ENCODE peak calls at places on chromosomes 1 and 21, in five cellular contexts. O is HFFc6, I is choroid plexus epithelial cell, P is upper lobe of right lung, Q is progenitor cell of endocrine pancreas. U is an unnamed sample.

GRCh38 chr21:38820471-38821239 is 14.9 kb downstream of the ETS2 start:
- DNase-seq in O (no peak), P (peak), I (no peak), Q (no peak), U (no peak)

GRCh38 chr1:13616234-13616633 is 32.6 kb downstream of the PDPN start:
- DNase-seq in Q (no peak), I (no peak), O (no peak), P (no peak), U (no peak)

GRCh38 chr1:183131166-183131565 is 54.9 kb upstream of the LAMC2 start:
- DNase-seq in O (no peak), P (no peak), I (no peak), Q (no peak), U (no peak)

GRCh38 chr1:55530749-55531478 is 315.8 kb upstream of the USP24 start:
- DNase-seq in Q (no peak), O (no peak), I (no peak), P (no peak), U (no peak)

GRCh38 chr1:182713492-182713891 is 29.1 kb upstream of the RGS8 start:
- DNase-seq in O (no peak), Q (no peak), I (no peak), P (no peak), U (no peak)

GRCh38 chr1:39590546-39590945 is 14.0 kb upstream of the PABPC4 start:
- DNase-seq in I (peak), O (peak), Q (no peak), P (no peak), U (no peak)

GRCh38 chr1:204293605-204294365 is 65.9 kb downstream of the PLEKHA6 start:
- DNase-seq in O (no peak), P (no peak), Q (no peak), I (peak), U (no peak)

GRCh38 chr1:203306089-203306969 is 1.0 kb downstream of the BTG2 start:
- DNase-seq in O (peak), Q (no peak), P (peak), I (peak), U (no peak)

GRCh38 chr1:3515774-3516480 is 61.5 kb downstream of the ARHGEF16 start:
- DNase-seq in Q (no peak), I (no peak), O (no peak), P (no peak), U (no peak)

GRCh38 chr21:17454315-17455027 is 58.4 kb upstream of the CXADR start:
- DNase-seq in I (peak), Q (peak), P (no peak), O (peak), U (peak)

GRCh38 chr1:31639543-31639942 is 5.1 kb downstream of the PEF1 start:
- DNase-seq in I (peak), O (peak), Q (no peak), P (no peak), U (no peak)

GRCh38 chr1:72412286-72412685 is 129.9 kb upstream of the NEGR1 start:
- DNase-seq in P (no peak), I (no peak), O (peak), Q (no peak), U (no peak)

GRCh38 chr21:40967771-40968170 is 120.8 kb upstream of the DSCAM start:
- DNase-seq in P (no peak), Q (no peak), I (no peak), O (no peak), U (no peak)

GRCh38 chr1:205346956-205347574 is 9.7 kb downstream of the KLHDC8A start:
- DNase-seq in I (no peak), O (no peak), P (no peak), Q (no peak), U (no peak)

GRCh38 chr1:54812801-54813478 is 11.8 kb upstream of the TTC22 start:
- DNase-seq in I (no peak), P (no peak), Q (no peak), O (no peak), U (no peak)

GRCh38 chr1:96340688-96341087 is 380.9 kb upstream of the PTBP2 start:
- DNase-seq in P (no peak), Q (no peak), I (peak), O (no peak), U (no peak)

GRCh38 chr1:23619299-23620188 is 60.2 kb upstream of the ID3 start:
- DNase-seq in Q (peak), O (no peak), P (peak), I (no peak), U (no peak)

GRCh38 chr21:32467291-32467690 is 54.8 kb downstream of the EVA1C start:
- DNase-seq in Q (no peak), P (peak), I (no peak), O (no peak), U (no peak)

GRCh38 chr1:157235307-157235706 is 97.1 kb upstream of the ETV3 start:
- DNase-seq in I (no peak), O (no peak), P (no peak), Q (no peak), U (no peak)

GRCh38 chr1:19210772-19211549 is 895 bp upstream of the UBR4 start:
- DNase-seq in I (peak), Q (no peak), O (peak), P (no peak), U (no peak)

DNA sequence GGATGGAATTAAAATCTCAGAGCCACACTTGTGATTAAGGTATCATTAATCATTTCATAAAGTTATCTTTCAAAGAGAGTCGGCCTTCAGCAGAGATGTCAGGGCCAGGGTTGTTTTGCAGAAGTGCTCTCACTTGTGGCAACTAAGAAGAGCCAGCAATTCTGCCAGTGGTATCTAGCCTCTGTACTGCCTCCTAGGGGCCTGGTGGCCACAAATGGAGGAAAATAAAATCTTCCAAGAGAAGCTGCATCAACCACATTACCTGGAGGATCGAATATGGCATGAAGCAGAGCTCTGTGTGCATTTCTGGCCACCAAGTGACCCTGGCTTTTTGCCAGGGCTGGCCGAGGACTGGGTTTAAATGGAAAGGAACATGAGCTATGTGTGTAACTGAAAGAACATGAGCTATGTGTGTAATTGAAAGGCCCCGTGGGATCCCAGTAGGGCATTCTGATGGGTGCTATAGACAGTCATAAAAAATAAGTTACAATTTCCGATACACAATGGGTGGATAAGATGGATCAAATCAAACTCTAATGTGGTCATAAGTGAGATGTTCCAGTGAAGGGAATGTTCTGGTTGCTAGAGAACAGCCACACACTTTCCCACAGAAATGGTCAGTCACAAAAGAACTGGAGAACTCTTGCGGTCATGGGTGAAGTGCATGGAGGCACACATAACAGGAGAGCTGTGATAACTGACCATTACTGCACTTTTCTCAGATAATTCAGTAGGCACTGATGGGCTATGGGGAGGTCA is 335.8 kb downstream of the CAMTA1 start:
- DNase-seq in Q (no peak), O (no peak), I (no peak), P (no peak), U (no peak)
- TF ChIP-seq CTCF in Q (peak), O (peak), I (peak), P (no peak), U (peak)

DNA sequence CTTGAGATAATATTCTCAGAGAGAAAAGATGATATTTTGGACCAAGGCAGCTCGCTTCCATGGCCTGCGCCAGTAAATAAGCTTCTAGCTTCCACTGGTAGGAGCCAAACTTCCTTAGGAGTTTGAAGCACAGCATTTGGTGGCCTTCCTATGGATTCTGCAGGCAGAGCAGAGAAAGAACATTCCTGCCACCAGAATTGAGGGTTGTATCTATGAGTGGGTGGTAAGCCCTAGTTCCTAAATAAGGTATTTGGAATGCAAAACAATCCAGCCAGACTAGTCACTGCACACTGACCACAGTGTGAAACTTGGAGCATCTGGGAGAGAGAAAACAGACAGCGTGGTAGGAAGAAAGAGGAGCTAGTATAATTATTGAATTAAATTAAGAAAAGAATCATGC is 54.1 kb upstream of the BCAR3 start:
- DNase-seq in P (no peak), O (peak), I (peak), Q (no peak), U (no peak)
- TF ChIP-seq CTCF in P (no peak), O (peak), I (peak), Q (no peak), U (no peak)

GRCh38 chr1:232980336-232980978 is 30.0 kb downstream of the NTPCR start:
- DNase-seq in Q (no peak), I (peak), O (no peak), P (no peak), U (no peak)
- TF ChIP-seq CTCF in Q (no peak), I (no peak), O (no peak), P (no peak), U (peak)

GRCh38 chr1:103457856-103458255 is 67.6 kb upstream of the RNPC3 start:
- DNase-seq in Q (no peak), O (no peak), P (no peak), I (no peak), U (no peak)

GRCh38 chr1:103460496-103460895 is 65.0 kb upstream of the RNPC3 start:
- DNase-seq in P (no peak), O (no peak), I (no peak), Q (no peak), U (no peak)

GRCh38 chr1:103459385-103459784 is 66.1 kb upstream of the RNPC3 start:
- DNase-seq in P (no peak), Q (no peak), I (no peak), O (no peak), U (no peak)

GRCh38 chr1:103467100-103467499 is 58.4 kb upstream of the RNPC3 start:
- DNase-seq in P (no peak), Q (no peak), I (no peak), O (no peak), U (no peak)

DNA sequence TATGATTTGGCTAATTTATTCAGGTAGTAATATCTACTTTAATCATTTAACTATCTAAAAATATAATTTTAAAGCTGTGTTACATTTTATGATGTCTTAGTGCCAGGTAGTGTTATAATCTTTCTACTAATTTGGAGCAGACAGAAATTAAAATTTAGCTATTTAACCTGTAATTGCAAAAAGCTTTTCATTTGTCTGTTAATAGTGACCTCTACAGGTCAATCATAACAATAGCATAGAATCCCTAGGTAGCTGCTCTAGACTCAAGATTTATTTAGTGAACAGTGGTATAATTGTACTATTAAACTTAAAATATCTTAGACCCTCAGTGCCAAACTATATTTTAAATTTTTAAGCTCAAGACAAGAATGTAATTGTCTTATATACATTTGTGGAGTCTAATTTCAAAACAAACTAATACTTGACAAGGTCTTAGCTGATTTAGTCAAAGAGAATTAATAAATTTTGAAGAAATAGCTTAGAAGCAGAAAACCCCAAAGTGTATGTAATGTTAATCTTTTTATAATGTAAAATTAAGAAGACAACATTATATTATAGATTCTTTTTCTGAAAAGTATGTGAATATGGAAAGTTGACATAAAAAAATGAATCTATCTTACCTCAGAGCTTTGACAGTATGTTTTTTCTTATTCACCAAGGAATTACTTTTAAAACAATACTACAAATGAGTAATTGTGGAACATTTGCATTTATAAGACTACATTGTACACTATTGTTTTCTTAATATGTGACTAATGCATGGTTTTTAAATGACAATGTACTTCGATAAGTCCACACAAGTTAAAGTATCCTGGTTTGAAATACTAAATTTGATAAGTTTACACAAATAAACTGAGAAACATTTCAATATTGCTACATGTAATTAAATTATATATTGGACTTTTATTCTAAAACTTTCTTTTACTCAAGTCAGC is 64.1 kb upstream of the RNPC3 start:
- DNase-seq in I (peak), Q (no peak), P (no peak), O (peak), U (no peak)
- TF ChIP-seq CTCF in I (peak), Q (peak), P (peak), O (peak), U (peak)

GRCh38 chr1:36446261-36446660 is 4.0 kb downstream of the OSCP1 start:
- DNase-seq in Q (no peak), O (no peak), P (no peak), I (peak), U (no peak)
- TF ChIP-seq CTCF in Q (peak), O (peak), P (peak), I (peak), U (peak)

GRCh38 chr21:23853796-23854379 is 1753.4 kb downstream of the MRPL39 start:
- DNase-seq in Q (no peak), I (peak), O (no peak), P (no peak), U (no peak)
- TF ChIP-seq CTCF in Q (peak), I (no peak), O (peak), P (peak), U (peak)

GRCh38 chr1:218673170-218673569 is 328.0 kb downstream of the TGFB2 start:
- DNase-seq in I (no peak), P (no peak), Q (no peak), O (no peak), U (no peak)

GRCh38 chr1:218670875-218671274 is 325.7 kb downstream of the TGFB2 start:
- DNase-seq in I (no peak), O (no peak), Q (no peak), P (no peak), U (no peak)

GRCh38 chr1:218671573-218671972 is 326.4 kb downstream of the TGFB2 start:
- DNase-seq in O (no peak), I (peak), Q (no peak), P (no peak), U (no peak)

GRCh38 chr1:218676991-218677390 is 331.9 kb downstream of the TGFB2 start:
- DNase-seq in Q (no peak), I (no peak), P (no peak), O (no peak), U (no peak)

DNA sequence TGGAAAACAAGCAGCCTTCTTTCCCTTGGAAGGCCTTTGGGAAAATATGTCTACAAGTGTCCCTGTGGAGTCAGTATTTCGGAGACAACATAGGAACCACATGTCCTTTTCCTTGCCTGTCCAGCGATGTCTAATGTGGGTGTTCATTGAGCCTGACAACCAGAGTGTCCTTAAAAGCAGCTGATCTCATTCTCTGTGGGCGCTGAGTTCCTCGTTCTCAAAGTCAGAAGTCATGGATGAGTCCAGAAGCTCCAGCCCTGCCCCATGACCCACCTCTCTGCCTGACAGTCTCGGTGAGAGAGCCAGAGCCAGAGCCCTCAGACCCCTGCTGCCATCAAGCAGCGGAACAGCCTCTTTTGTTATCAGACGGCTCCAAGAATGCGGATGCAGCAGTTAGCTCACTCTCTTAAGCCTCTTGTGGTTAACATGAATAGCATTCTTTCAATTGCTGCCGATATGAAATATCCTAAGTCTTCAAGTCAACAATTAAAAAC is 329.2 kb downstream of the TGFB2 start:
- DNase-seq in Q (peak), I (peak), P (peak), O (peak), U (no peak)
- TF ChIP-seq CTCF in Q (peak), I (peak), P (peak), O (peak), U (no peak)